ENCODE peak calls at places on chromosomes 13 and 19, in seven cellular contexts. S is ascending aorta, E is cardiac muscle cell, O is suprapubic skin, L is IMR-90, M is fibroblast of lung, C is psoas muscle. T is an unnamed sample.
A peak's percentile ranks its signal among the peaks of the same experiment; 100 is the strongest.

GRCh38 chr19:35266149-35266903 is 2.4 kb upstream of the USF2 start:
- DNase-seq in M (no peak), L (no peak), C (peak; percentile 61), E (no peak), O (no peak), S (peak; percentile 60), T (no peak)

GRCh38 chr13:101390461-101390860 is 25.8 kb downstream of the NALCN start:
- DNase-seq in O (no peak), L (peak; percentile 30), S (no peak), M (peak; percentile 25), E (no peak), C (no peak), T (no peak)

GRCh38 chr19:48368942-48369341 is 4.8 kb downstream of the SYNGR4 start:
- DNase-seq in M (no peak), E (no peak), L (no peak), O (no peak), S (no peak), C (no peak), T (no peak)

GRCh38 chr19:55173717-55174409 is 6.2 kb downstream of the SYT5 start:
- DNase-seq in C (no peak), S (no peak), M (peak; percentile 75), L (peak; percentile 43), E (peak; percentile 50), O (no peak), T (peak; percentile 49)

GRCh38 chr19:35521124-35521743 is 6.9 kb downstream of the SBSN start:
- DNase-seq in S (no peak), C (no peak), M (no peak), E (no peak), L (no peak), O (no peak), T (no peak)

GRCh38 chr13:60584976-60585375 is 188.0 kb downstream of the TDRD3 start:
- DNase-seq in E (no peak), C (no peak), O (no peak), S (no peak), M (no peak), L (no peak), T (no peak)

GRCh38 chr19:584240-585001 is 5.3 kb upstream of the HCN2 start:
- DNase-seq in O (no peak), E (peak; percentile 79), L (peak; percentile 27), S (no peak), M (peak; percentile 39), C (peak; percentile 82), T (peak; percentile 11)

GRCh38 chr13:20191902-20192469 is 752 bp downstream of the GJB2 start:
- DNase-seq in S (no peak), L (no peak), O (no peak), M (no peak), E (no peak), C (no peak), T (no peak)

GRCh38 chr19:40542197-40542859 is 34.3 kb upstream of the SHKBP1 start:
- DNase-seq in E (no peak), L (peak; percentile 60), M (peak; percentile 96), C (peak; percentile 80), O (no peak), S (peak; percentile 76), T (no peak)

GRCh38 chr19:33647146-33647545 is 25.4 kb downstream of the CHST8 start:
- DNase-seq in O (peak; percentile 41), C (no peak), E (no peak), L (no peak), M (no peak), S (no peak), T (no peak)

GRCh38 chr13:23159205-23159586 is 21.6 kb upstream of the SGCG start:
- DNase-seq in L (peak; percentile 13), O (no peak), E (peak; percentile 66), C (peak; percentile 65), M (peak; percentile 69), S (peak; percentile 74), T (peak; percentile 37)

GRCh38 chr13:91133941-91134772 is 213.3 kb upstream of the MIR17HG start:
- DNase-seq in M (peak; percentile 76), O (no peak), E (peak; percentile 70), L (peak; percentile 54), C (no peak), S (no peak), T (peak; percentile 25)

GRCh38 chr13:75803175-75803611 is 167.1 kb downstream of the LMO7 start:
- DNase-seq in C (no peak), S (no peak), L (no peak), O (no peak), E (peak; percentile 9), M (no peak), T (no peak)

GRCh38 chr13:29480893-29481525 is 114.5 kb downstream of the SLC7A1 start:
- DNase-seq in E (no peak), O (no peak), C (no peak), S (peak; percentile 39), M (no peak), L (no peak), T (no peak)

GRCh38 chr13:38766799-38767198 is 79.9 kb downstream of the FREM2 start:
- DNase-seq in C (no peak), L (no peak), E (no peak), S (no peak), O (no peak), M (no peak), T (peak; percentile 18)

GRCh38 chr19:49489601-49490167 is 2.3 kb downstream of the RPL13A start:
- DNase-seq in L (no peak), O (no peak), C (no peak), S (no peak), M (no peak), E (no peak), T (no peak)

GRCh38 chr13:52980695-52981094 is 47.9 kb upstream of the OLFM4 start:
- DNase-seq in S (no peak), O (no peak), M (no peak), L (no peak), E (no peak), C (no peak), T (no peak)

GRCh38 chr13:112943309-112944125 is 25.5 kb upstream of the MCF2L start:
- DNase-seq in O (peak; percentile 76), E (peak; percentile 80), M (peak; percentile 11), L (peak; percentile 4), S (peak; percentile 73), C (no peak), T (peak; percentile 2)

GRCh38 chr19:33468361-33469170 is 53.0 kb downstream of the PEPD start:
- DNase-seq in L (peak; percentile 56), S (peak; percentile 61), C (no peak), M (peak; percentile 17), O (peak; percentile 75), E (no peak), T (no peak)

GRCh38 chr13:43006893-43007631 is 15.0 kb upstream of the EPSTI1 start:
- DNase-seq in S (no peak), M (peak; percentile 52), L (peak; percentile 63), C (no peak), E (no peak), O (no peak), T (peak; percentile 50)

GRCh38 chr19:44684892-44685847 is 13.8 kb upstream of the CEACAM16 start:
- DNase-seq in C (no peak), E (no peak), L (peak; percentile 97), M (peak; percentile 77), O (no peak), S (peak; percentile 69), T (peak; percentile 41)

GRCh38 chr13:65613004-65613403 is 1617.1 kb downstream of the PCDH9 start:
- DNase-seq in L (no peak), S (no peak), E (no peak), C (no peak), M (no peak), O (no peak), T (no peak)

GRCh38 chr13:44763604-44764311 is 187.6 kb upstream of the TSC22D1 start:
- DNase-seq in C (peak; percentile 59), O (no peak), M (no peak), L (no peak), E (no peak), S (no peak), T (no peak)

GRCh38 chr13:78806457-78806856 is 147.5 kb upstream of the OBI1 start:
- DNase-seq in O (no peak), L (no peak), S (no peak), E (no peak), C (no peak), M (no peak), T (no peak)

GRCh38 chr13:114043421-114044053 is 69.7 kb upstream of the C13orf46 start:
- DNase-seq in M (peak; percentile 95), S (peak; percentile 79), C (peak; percentile 91), L (peak; percentile 95), O (no peak), E (no peak), T (no peak)

GRCh38 chr19:7288131-7288530 is 6.1 kb downstream of the INSR start:
- DNase-seq in E (no peak), S (no peak), L (no peak), M (no peak), C (no peak), O (no peak), T (no peak)
- H3K4me1 ChIP-seq in E (no peaks in the 10 kb centered on the region), S (peaks cover 5% of the 10 kb centered on the region), L (peaks cover 1% of the 10 kb centered on the region), M (no peaks in the 10 kb centered on the region), C (peaks cover 14% of the 10 kb centered on the region), O (peaks cover 22% of the 10 kb centered on the region), T (no peaks in the 10 kb centered on the region)

GRCh38 chr13:72754111-72754510 is 26.4 kb downstream of the BORA start:
- DNase-seq in C (no peak), O (no peak), E (no peak), L (no peak), M (no peak), S (no peak), T (peak; percentile 6)
- H3K27ac ChIP-seq in C (no peak overlapping the region), O (no peak overlapping the region), E (no peak overlapping the region), L (peak overlapping the region; percentile 23), M (no peak overlapping the region), S (no peak overlapping the region), T (no peak overlapping the region)

DNA sequence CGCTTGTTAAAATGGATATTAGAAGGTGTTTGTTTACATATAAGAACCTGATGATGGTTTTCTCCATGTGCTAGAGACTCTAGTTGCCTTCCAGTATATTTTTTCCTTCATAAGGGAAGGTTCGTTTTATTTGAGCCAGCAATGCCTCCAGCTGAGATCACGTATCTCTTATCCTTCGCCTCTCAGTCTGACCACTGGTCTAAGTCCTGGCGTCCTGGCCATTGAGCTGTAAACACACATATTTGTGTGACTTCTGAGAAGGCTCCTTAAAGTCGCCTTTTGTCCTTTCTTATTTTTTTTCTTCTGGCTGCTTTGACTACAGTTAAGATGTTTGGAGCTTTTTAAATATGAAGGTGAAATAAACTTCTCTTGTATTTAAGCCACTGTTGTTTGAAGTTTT is 23.7 kb upstream of the GPR183 start:
- DNase-seq in M (no peak), O (no peak), S (no peak), L (no peak), E (no peak), C (no peak), T (no peak)
- H3K4me1 ChIP-seq in M (peaks cover 2% of the 10 kb centered on the region), O (no peaks in the 10 kb centered on the region), S (no peaks in the 10 kb centered on the region), L (no peaks in the 10 kb centered on the region), E (peaks cover 3% of the 10 kb centered on the region), C (peaks cover 12% of the 10 kb centered on the region), T (no peaks in the 10 kb centered on the region)

DNA sequence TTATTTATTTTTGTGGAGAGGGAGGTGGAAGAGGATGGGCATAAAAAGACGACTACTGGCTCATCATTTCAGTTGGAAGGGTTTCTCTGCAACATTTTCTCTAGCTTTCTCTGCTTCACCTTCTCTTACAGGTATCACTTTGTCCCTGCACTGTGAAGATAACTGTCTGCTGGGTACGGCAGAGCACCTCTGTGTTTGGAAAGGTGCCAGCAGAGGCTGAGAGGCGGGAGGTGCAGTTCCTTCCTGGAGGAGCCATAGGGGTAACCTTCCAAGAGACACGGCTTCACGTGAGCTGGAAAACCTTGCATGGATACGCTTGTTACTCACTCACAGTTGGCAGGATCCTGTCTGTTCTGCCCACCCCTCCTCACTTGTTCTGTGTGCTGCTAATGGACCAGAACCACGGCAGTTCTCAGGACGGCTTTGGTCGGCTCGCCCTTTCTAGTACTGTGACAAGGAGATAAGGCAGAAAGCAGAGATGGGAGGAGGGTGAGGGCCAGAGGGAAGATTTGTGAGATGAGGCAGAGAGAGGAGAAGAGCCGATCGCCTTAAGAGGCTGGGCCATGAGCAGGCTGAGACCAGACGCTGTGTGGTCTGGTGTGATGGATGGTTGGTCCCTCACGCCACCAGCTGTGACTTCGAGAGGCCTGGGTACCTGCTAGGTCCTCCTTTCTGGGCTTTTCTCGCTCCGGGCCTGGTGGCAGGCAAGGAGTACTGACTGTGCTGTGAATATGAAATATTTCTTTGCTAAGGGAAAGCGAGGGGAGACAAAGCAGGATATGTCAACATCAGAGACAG is 66.8 kb downstream of the MRPL57 start:
- DNase-seq in S (no peak), M (no peak), C (no peak), L (no peak), O (no peak), E (no peak), T (no peak)
- H3K27ac ChIP-seq in S (no peak overlapping the region), M (no peak overlapping the region), C (no peak overlapping the region), L (no peak overlapping the region), O (no peak overlapping the region), E (no peak overlapping the region), T (no peak overlapping the region)

T was measured in foreskin keratinocyte.